ENCODE peak calls at places on chromosomes 4 and X, in seven cellular contexts. Z is CD8-positive, alpha-beta T cell; H is A549; B is activated CD8-positive, alpha-beta T cell treated with anti-CD3 and anti-CD28 coated beads, Interleukin-2, amount 10 ng/mL, durations not matched to agents 7 days and 5 days; R is left lung; O is heart left ventricle; N is stimulated activated naive CD8-positive, alpha-beta T cell treated with anti-CD3 and anti-CD28 coated beads, Interleukin-15, amount 100 ng/mL, for 72 hours. F is an unnamed sample.

GRCh38 chr4:55407764-55408163 is 12.0 kb downstream of the TMEM165 start:
- ATAC-seq in Z (no peak), N (no peak), B (no peak), O (no peak), R (no peak), H (no peak), F (no peak)

GRCh38 chrX:55801811-55802210 is 84.3 kb downstream of the RRAGB start:
- ATAC-seq in R (peak), O (no peak), N (no peak), Z (no peak), B (no peak), H (no peak), F (no peak)

GRCh38 chr4:7929530-7929951 is 10.1 kb downstream of the AFAP1 start:
- ATAC-seq in Z (no peak), O (no peak), N (no peak), H (peak), R (peak), B (no peak), F (peak)

GRCh38 chr4:101791189-101791572 is 651 bp downstream of the BANK1 start:
- ATAC-seq in Z (no peak), R (peak), O (no peak), B (no peak), N (no peak), H (peak), F (peak)

GRCh38 chrX:53263597-53264094 is 17.7 kb downstream of the IQSEC2 start:
- ATAC-seq in B (peak), Z (no peak), H (peak), R (peak), O (no peak), N (peak), F (peak)

GRCh38 chr4:188190461-188190860 is 51.2 kb downstream of the TRIML1 start:
- ATAC-seq in R (no peak), N (no peak), Z (no peak), H (no peak), B (no peak), O (no peak), F (no peak)

GRCh38 chrX:47807548-47807947 is 29.2 kb upstream of the ZNF81 start:
- ATAC-seq in R (no peak), O (peak), Z (no peak), B (no peak), N (no peak), H (no peak), F (no peak)

GRCh38 chr4:121189351-121189750 is 25.2 kb upstream of the TNIP3 start:
- ATAC-seq in R (no peak), H (no peak), N (peak), Z (peak), B (peak), O (no peak), F (no peak)

GRCh38 chr4:189806506-189806905 is 134.2 kb upstream of the FRG1 start:
- ATAC-seq in O (no peak), R (no peak), N (no peak), B (no peak), Z (no peak), H (no peak), F (no peak)

GRCh38 chrX:13128104-13128503 is 83.7 kb upstream of the FAM9C start:
- ATAC-seq in R (peak), N (peak), H (no peak), O (no peak), Z (no peak), B (no peak), F (no peak)

GRCh38 chr4:147793569-147793968 is 61.7 kb downstream of the ARHGAP10 start:
- ATAC-seq in R (peak), B (no peak), Z (no peak), O (no peak), H (peak), N (no peak), F (peak)

GRCh38 chrX:49810233-49810632 is 18.9 kb upstream of the PAGE4 start:
- ATAC-seq in H (no peak), B (no peak), Z (no peak), R (no peak), O (no peak), N (peak), F (no peak)

GRCh38 chr4:112112590-112113170 is 32.6 kb upstream of the FAM241A start:
- ATAC-seq in R (peak), H (peak), B (no peak), Z (no peak), O (no peak), N (no peak), F (no peak)

GRCh38 chrX:100659431-100660137 is 15.6 kb downstream of the SRPX2 start:
- ATAC-seq in H (no peak), O (no peak), Z (no peak), B (no peak), R (no peak), N (no peak), F (no peak)

GRCh38 chrX:68659385-68659784 is 11.9 kb downstream of the STARD8 start:
- ATAC-seq in R (no peak), H (no peak), Z (no peak), N (no peak), B (no peak), O (no peak), F (no peak)

GRCh38 chrX:153723351-153724251 is 586 bp downstream of the BCAP31 start:
- ATAC-seq in R (peak), N (peak), Z (peak), O (no peak), H (peak), B (peak), F (peak)

GRCh38 chr4:19945979-19946380 is 305.7 kb upstream of the SLIT2 start:
- ATAC-seq in R (peak), N (no peak), B (no peak), O (no peak), H (no peak), Z (no peak), F (no peak)

GRCh38 chr4:121582296-121582695 is 114.5 kb downstream of the ANXA5 start:
- ATAC-seq in B (no peak), O (no peak), Z (no peak), N (no peak), H (no peak), R (peak), F (no peak)

GRCh38 chrX:111165902-111166301 is 69.9 kb downstream of the PAK3 start:
- ATAC-seq in R (no peak), O (no peak), B (no peak), Z (no peak), H (no peak), N (no peak), F (no peak)

GRCh38 chr4:120005091-120005490 is 61.6 kb downstream of the MAD2L1 start:
- ATAC-seq in R (no peak), Z (no peak), H (no peak), O (no peak), B (no peak), N (no peak), F (no peak)

GRCh38 chr4:109235683-109236082 is 66.8 kb downstream of the COL25A1 start:
- ATAC-seq in O (no peak), R (no peak), Z (no peak), H (no peak), N (no peak), B (no peak), F (no peak)

GRCh38 chr4:78566834-78567501 is 15.4 kb downstream of the ANXA3 start:
- ATAC-seq in B (no peak), R (no peak), H (no peak), N (peak), O (no peak), Z (no peak), F (no peak)

GRCh38 chr4:26723216-26723615 is 137.4 kb upstream of the STIM2 start:
- ATAC-seq in N (peak), R (no peak), O (no peak), H (no peak), Z (no peak), B (peak), F (no peak)

GRCh38 chrX:46628406-46629371 is 55.1 kb downstream of the CHST7 start:
- ATAC-seq in N (peak), H (no peak), R (peak), Z (no peak), B (no peak), O (peak), F (peak)

GRCh38 chr4:145867416-145867815 is 71.2 kb downstream of the ZNF827 start:
- ATAC-seq in B (no peak), N (no peak), H (no peak), Z (no peak), R (no peak), O (no peak), F (no peak)

GRCh38 chrX:16718824-16719333 is 533 bp upstream of the SYAP1 start:
- ATAC-seq in H (no peak), N (peak), R (no peak), O (no peak), Z (peak), B (peak), F (no peak)

GRCh38 chr4:21709761-21710160 is 238.8 kb downstream of the KCNIP4 start:
- ATAC-seq in O (no peak), R (no peak), Z (no peak), B (no peak), N (no peak), H (no peak), F (no peak)

GRCh38 chr4:724131-724530 is 18.5 kb downstream of the PCGF3 start:
- ATAC-seq in O (no peak), B (no peak), Z (no peak), N (no peak), H (no peak), R (no peak), F (no peak)

GRCh38 chr4:153725811-153726154 is 34.0 kb downstream of the RNF175 start:
- ATAC-seq in R (no peak), Z (no peak), B (no peak), N (no peak), H (no peak), O (no peak), F (no peak)

GRCh38 chr4:8334786-8335460 is 65.4 kb downstream of the HTRA3 start:
- ATAC-seq in H (no peak), O (no peak), R (peak), Z (no peak), B (no peak), N (no peak), F (no peak)

GRCh38 chr4:146245899-146246298 is 31.6 kb downstream of the REELD1 start:
- ATAC-seq in H (no peak), Z (no peak), N (no peak), R (peak), O (no peak), B (no peak), F (no peak)

GRCh38 chrX:116526010-116526409 is 63.2 kb upstream of the CT83 start:
- ATAC-seq in R (no peak), H (no peak), B (no peak), Z (no peak), N (no peak), O (no peak), F (peak)

GRCh38 chrX:126552313-126553022 is at the start of gene DCAF12L1:
- ATAC-seq in Z (no peak), H (no peak), B (no peak), R (no peak), N (no peak), O (no peak), F (no peak)

GRCh38 chr4:95304898-95305297 is 243.9 kb downstream of the UNC5C start:
- ATAC-seq in B (no peak), O (peak), R (peak), N (no peak), H (peak), Z (no peak), F (no peak)

GRCh38 chr4:14916554-14917304 is 85.6 kb upstream of the CPEB2 start:
- ATAC-seq in N (no peak), Z (no peak), O (peak), H (peak), B (no peak), R (peak), F (peak)

GRCh38 chr4:153207561-153207960 is 3.3 kb downstream of the TRIM2 start:
- ATAC-seq in B (no peak), O (no peak), R (no peak), H (peak), Z (no peak), N (no peak), F (no peak)

GRCh38 chr4:2059034-2059725 is at the start of gene NAT8L:
- ATAC-seq in O (no peak), Z (peak), B (peak), R (peak), N (peak), H (peak), F (no peak)

GRCh38 chr4:54971474-54971950 is 153.9 kb downstream of the KDR start:
- ATAC-seq in N (peak), H (peak), B (no peak), Z (peak), R (peak), O (no peak), F (peak)

F was measured in esophagus mucosa.